ENCODE peak calls at places on chromosomes 3 and 15, in five cellular contexts. L is GM03348; K is stimulated activated CD4-positive, alpha-beta T cell treated with anti-CD3 and anti-CD28 coated beads, Interleukin-1b, Interleukin-23, amount 100 ng/mL, for 48 hours; B is upper lobe of left lung; R is AG08395. F is an unnamed sample.

GRCh38 chr3:105401691-105402149 is 35.0 kb downstream of the ALCAM start:
- DNase-seq in B (no peak), K (no peak), R (no peak), L (no peak), F (no peak)

GRCh38 chr3:8301977-8302589 is 199.5 kb upstream of the LMCD1 start:
- DNase-seq in K (no peak), B (no peak), R (peak; percentile 71), L (peak; percentile 73), F (no peak)

GRCh38 chr15:73335026-73335425 is 33.7 kb downstream of the HCN4 start:
- DNase-seq in R (no peak), K (no peak), L (no peak), B (no peak), F (no peak)

GRCh38 chr15:68213991-68214837 is 9.1 kb upstream of the CALML4 start:
- DNase-seq in B (no peak), L (no peak), R (no peak), K (no peak), F (no peak)

GRCh38 chr15:32733276-32733675 is 15.5 kb downstream of the GREM1 start:
- DNase-seq in L (no peak), K (no peak), R (no peak), B (no peak), F (no peak)

GRCh38 chr3:114451561-114452018 is 157.8 kb downstream of the TIGIT start:
- DNase-seq in B (peak; percentile 40), R (no peak), L (no peak), K (no peak), F (no peak)

GRCh38 chr15:66706225-66706732 is 4.2 kb downstream of the SMAD6 start:
- DNase-seq in R (peak; percentile 47), L (no peak), K (no peak), B (no peak), F (peak; percentile 87)

GRCh38 chr3:122689587-122689986 is 8.9 kb downstream of the PARP14 start:
- DNase-seq in K (no peak), L (no peak), B (no peak), R (peak; percentile 4), F (no peak)

GRCh38 chr15:71295242-71296031 is 180.2 kb downstream of the THSD4 start:
- DNase-seq in R (peak; percentile 95), L (peak; percentile 87), B (no peak), K (peak; percentile 2), F (peak; percentile 63)

GRCh38 chr3:105513042-105513441 is 146.3 kb downstream of the ALCAM start:
- DNase-seq in L (peak; percentile 65), R (peak; percentile 72), K (no peak), B (no peak), F (no peak)

GRCh38 chr3:192915724-192916123 is 1.9 kb downstream of the MB21D2 start:
- DNase-seq in K (no peak), L (no peak), B (no peak), R (no peak), F (no peak)

GRCh38 chr3:22175899-22176298 is 424.9 kb upstream of the ZNF385D start:
- DNase-seq in R (no peak), L (peak; percentile 8), K (no peak), B (no peak), F (no peak)

GRCh38 chr3:58874248-58874741 is 175.5 kb downstream of the CFAP20DC start:
- DNase-seq in B (no peak), K (no peak), L (no peak), R (no peak), F (no peak)

GRCh38 chr15:26197719-26198118 is 334.6 kb upstream of the ATP10A start:
- DNase-seq in B (no peak), R (no peak), L (no peak), K (no peak), F (no peak)

GRCh38 chr3:127706312-127706711 is 33.6 kb downstream of the ABTB1 start:
- DNase-seq in L (no peak), R (no peak), B (peak; percentile 17), K (no peak), F (no peak)

GRCh38 chr3:33438871-33439270 is 1.3 kb downstream of the UBP1 start:
- DNase-seq in L (peak; percentile 15), B (no peak), R (no peak), K (no peak), F (no peak)

GRCh38 chr3:53525765-53526761 is 31.7 kb downstream of the CACNA1D start:
- DNase-seq in K (no peak), L (no peak), B (no peak), R (no peak), F (no peak)

GRCh38 chr3:143654906-143655305 is 193.4 kb downstream of the SLC9A9 start:
- DNase-seq in L (peak; percentile 13), K (no peak), R (peak; percentile 3), B (no peak), F (no peak)

GRCh38 chr15:59946084-59946483 is 58.0 kb upstream of the FOXB1 start:
- DNase-seq in R (no peak), L (no peak), K (no peak), B (no peak), F (no peak)

GRCh38 chr3:155604126-155604525 is 140.7 kb downstream of the PLCH1 start:
- DNase-seq in B (no peak), R (no peak), K (no peak), L (no peak), F (no peak)